ENCODE peak calls at places on chromosome 11, in ten cellular contexts. One of them, this sample, is unnamed.

GRCh38 chr11:90364527-90364926 is 141.7 kb upstream of the CHORDC1 start:
- DNase-seq in HFFc6: no peak
- DNase-seq in head of caudate nucleus: no peak
- DNase-seq in germinal center: no peak
- DNase-seq in Daoy: no peak
- DNase-seq in naive thymus-derived CD4-positive, alpha-beta T cell: no peak
- DNase-seq in T-helper 1 cell: no peak
- DNase-seq in stimulated activated CD4-positive, alpha-beta T cell treated with anti-CD3 and anti-CD28 coated beads, TNF-alpha, amount 100 ng/mL, for 24 hours: no peak
- DNase-seq in NCI-H748 treated with DMSO at 0.1 percent for 48 hours: no peak
- DNase-seq in caudate nucleus: no peak
- DNase-seq in this sample: no peak

GRCh38 chr11:69791266-69791665 is 16.1 kb upstream of the FGF4 start:
- DNase-seq in HFFc6: peak; percentile 75
- DNase-seq in head of caudate nucleus: no peak
- DNase-seq in germinal center: no peak
- DNase-seq in Daoy: no peak
- DNase-seq in naive thymus-derived CD4-positive, alpha-beta T cell: no peak
- DNase-seq in T-helper 1 cell: no peak
- DNase-seq in stimulated activated CD4-positive, alpha-beta T cell treated with anti-CD3 and anti-CD28 coated beads, TNF-alpha, amount 100 ng/mL, for 24 hours: no peak
- DNase-seq in NCI-H748 treated with DMSO at 0.1 percent for 48 hours: no peak
- DNase-seq in caudate nucleus: peak; percentile 44
- DNase-seq in this sample: peak; percentile 50

GRCh38 chr11:72624496-72625201 is 49.6 kb downstream of the PDE2A start:
- DNase-seq in HFFc6: no peak
- DNase-seq in head of caudate nucleus: no peak
- DNase-seq in germinal center: no peak
- DNase-seq in Daoy: no peak
- DNase-seq in naive thymus-derived CD4-positive, alpha-beta T cell: no peak
- DNase-seq in T-helper 1 cell: no peak
- DNase-seq in stimulated activated CD4-positive, alpha-beta T cell treated with anti-CD3 and anti-CD28 coated beads, TNF-alpha, amount 100 ng/mL, for 24 hours: no peak
- DNase-seq in NCI-H748 treated with DMSO at 0.1 percent for 48 hours: no peak
- DNase-seq in caudate nucleus: no peak
- DNase-seq in this sample: no peak

GRCh38 chr11:2105536-2105935 is 33.7 kb downstream of the IGF2 start:
- DNase-seq in HFFc6: no peak
- DNase-seq in head of caudate nucleus: no peak
- DNase-seq in germinal center: no peak
- DNase-seq in Daoy: no peak
- DNase-seq in naive thymus-derived CD4-positive, alpha-beta T cell: no peak
- DNase-seq in T-helper 1 cell: no peak
- DNase-seq in stimulated activated CD4-positive, alpha-beta T cell treated with anti-CD3 and anti-CD28 coated beads, TNF-alpha, amount 100 ng/mL, for 24 hours: no peak
- DNase-seq in NCI-H748 treated with DMSO at 0.1 percent for 48 hours: no peak
- DNase-seq in caudate nucleus: no peak
- DNase-seq in this sample: no peak

GRCh38 chr11:130156108-130157022 is 3.2 kb upstream of the ST14 start:
- DNase-seq in HFFc6: no peak
- DNase-seq in head of caudate nucleus: no peak
- DNase-seq in germinal center: no peak
- DNase-seq in Daoy: peak; percentile 70
- DNase-seq in naive thymus-derived CD4-positive, alpha-beta T cell: no peak
- DNase-seq in T-helper 1 cell: no peak
- DNase-seq in stimulated activated CD4-positive, alpha-beta T cell treated with anti-CD3 and anti-CD28 coated beads, TNF-alpha, amount 100 ng/mL, for 24 hours: no peak
- DNase-seq in NCI-H748 treated with DMSO at 0.1 percent for 48 hours: no peak
- DNase-seq in caudate nucleus: no peak
- DNase-seq in this sample: peak; percentile 33

GRCh38 chr11:15327786-15328231 is 213.1 kb downstream of the INSC start:
- DNase-seq in HFFc6: no peak
- DNase-seq in head of caudate nucleus: peak; percentile 60
- DNase-seq in germinal center: no peak
- DNase-seq in Daoy: peak; percentile 44
- DNase-seq in naive thymus-derived CD4-positive, alpha-beta T cell: no peak
- DNase-seq in T-helper 1 cell: no peak
- DNase-seq in stimulated activated CD4-positive, alpha-beta T cell treated with anti-CD3 and anti-CD28 coated beads, TNF-alpha, amount 100 ng/mL, for 24 hours: no peak
- DNase-seq in NCI-H748 treated with DMSO at 0.1 percent for 48 hours: peak; percentile 60
- DNase-seq in caudate nucleus: no peak
- DNase-seq in this sample: peak; percentile 24

GRCh38 chr11:118304809-118305248 is 299 bp downstream of the CD3E start:
- DNase-seq in HFFc6: no peak
- DNase-seq in head of caudate nucleus: no peak
- DNase-seq in germinal center: no peak
- DNase-seq in Daoy: no peak
- DNase-seq in naive thymus-derived CD4-positive, alpha-beta T cell: peak; percentile 75
- DNase-seq in T-helper 1 cell: no peak
- DNase-seq in stimulated activated CD4-positive, alpha-beta T cell treated with anti-CD3 and anti-CD28 coated beads, TNF-alpha, amount 100 ng/mL, for 24 hours: no peak
- DNase-seq in NCI-H748 treated with DMSO at 0.1 percent for 48 hours: no peak
- DNase-seq in caudate nucleus: no peak
- DNase-seq in this sample: no peak

GRCh38 chr11:12269446-12270214 is 107.7 kb upstream of the PARVA start:
- DNase-seq in HFFc6: no peak
- DNase-seq in head of caudate nucleus: no peak
- DNase-seq in germinal center: no peak
- DNase-seq in Daoy: no peak
- DNase-seq in naive thymus-derived CD4-positive, alpha-beta T cell: no peak
- DNase-seq in T-helper 1 cell: no peak
- DNase-seq in stimulated activated CD4-positive, alpha-beta T cell treated with anti-CD3 and anti-CD28 coated beads, TNF-alpha, amount 100 ng/mL, for 24 hours: no peak
- DNase-seq in NCI-H748 treated with DMSO at 0.1 percent for 48 hours: no peak
- DNase-seq in caudate nucleus: peak; percentile 79
- DNase-seq in this sample: no peak

GRCh38 chr11:12376259-12376971 is 956 bp upstream of the PARVA start:
- DNase-seq in HFFc6: no peak
- DNase-seq in head of caudate nucleus: no peak
- DNase-seq in germinal center: no peak
- DNase-seq in Daoy: peak; percentile 38
- DNase-seq in naive thymus-derived CD4-positive, alpha-beta T cell: no peak
- DNase-seq in T-helper 1 cell: no peak
- DNase-seq in stimulated activated CD4-positive, alpha-beta T cell treated with anti-CD3 and anti-CD28 coated beads, TNF-alpha, amount 100 ng/mL, for 24 hours: no peak
- DNase-seq in NCI-H748 treated with DMSO at 0.1 percent for 48 hours: no peak
- DNase-seq in caudate nucleus: no peak
- DNase-seq in this sample: peak; percentile 65

GRCh38 chr11:93542753-93543246 is 391 bp downstream of the SMCO4 start:
- DNase-seq in HFFc6: no peak
- DNase-seq in head of caudate nucleus: no peak
- DNase-seq in germinal center: no peak
- DNase-seq in Daoy: no peak
- DNase-seq in naive thymus-derived CD4-positive, alpha-beta T cell: no peak
- DNase-seq in T-helper 1 cell: no peak
- DNase-seq in stimulated activated CD4-positive, alpha-beta T cell treated with anti-CD3 and anti-CD28 coated beads, TNF-alpha, amount 100 ng/mL, for 24 hours: no peak
- DNase-seq in NCI-H748 treated with DMSO at 0.1 percent for 48 hours: no peak
- DNase-seq in caudate nucleus: no peak
- DNase-seq in this sample: no peak

GRCh38 chr11:64000740-64001514 is 14.7 kb downstream of the OTUB1 start:
- DNase-seq in HFFc6: no peak
- DNase-seq in head of caudate nucleus: no peak
- DNase-seq in germinal center: no peak
- DNase-seq in Daoy: no peak
- DNase-seq in naive thymus-derived CD4-positive, alpha-beta T cell: no peak
- DNase-seq in T-helper 1 cell: no peak
- DNase-seq in stimulated activated CD4-positive, alpha-beta T cell treated with anti-CD3 and anti-CD28 coated beads, TNF-alpha, amount 100 ng/mL, for 24 hours: no peak
- DNase-seq in NCI-H748 treated with DMSO at 0.1 percent for 48 hours: no peak
- DNase-seq in caudate nucleus: peak; percentile 40
- DNase-seq in this sample: no peak

GRCh38 chr11:95156916-95157568 is 67.4 kb downstream of the ENDOD1 start:
- DNase-seq in HFFc6: no peak
- DNase-seq in head of caudate nucleus: no peak
- DNase-seq in germinal center: no peak
- DNase-seq in Daoy: no peak
- DNase-seq in naive thymus-derived CD4-positive, alpha-beta T cell: no peak
- DNase-seq in T-helper 1 cell: no peak
- DNase-seq in stimulated activated CD4-positive, alpha-beta T cell treated with anti-CD3 and anti-CD28 coated beads, TNF-alpha, amount 100 ng/mL, for 24 hours: no peak
- DNase-seq in NCI-H748 treated with DMSO at 0.1 percent for 48 hours: no peak
- DNase-seq in caudate nucleus: no peak
- DNase-seq in this sample: no peak

GRCh38 chr11:44849424-44849823 is 101.3 kb downstream of the TP53I11 start:
- DNase-seq in HFFc6: no peak
- DNase-seq in head of caudate nucleus: no peak
- DNase-seq in germinal center: no peak
- DNase-seq in Daoy: no peak
- DNase-seq in naive thymus-derived CD4-positive, alpha-beta T cell: no peak
- DNase-seq in T-helper 1 cell: no peak
- DNase-seq in stimulated activated CD4-positive, alpha-beta T cell treated with anti-CD3 and anti-CD28 coated beads, TNF-alpha, amount 100 ng/mL, for 24 hours: no peak
- DNase-seq in NCI-H748 treated with DMSO at 0.1 percent for 48 hours: no peak
- DNase-seq in caudate nucleus: no peak
- DNase-seq in this sample: no peak

GRCh38 chr11:17479284-17480214 is 2.9 kb upstream of the ABCC8 start:
- DNase-seq in HFFc6: no peak
- DNase-seq in head of caudate nucleus: peak; percentile 32
- DNase-seq in germinal center: no peak
- DNase-seq in Daoy: peak; percentile 47
- DNase-seq in naive thymus-derived CD4-positive, alpha-beta T cell: no peak
- DNase-seq in T-helper 1 cell: no peak
- DNase-seq in stimulated activated CD4-positive, alpha-beta T cell treated with anti-CD3 and anti-CD28 coated beads, TNF-alpha, amount 100 ng/mL, for 24 hours: no peak
- DNase-seq in NCI-H748 treated with DMSO at 0.1 percent for 48 hours: no peak
- DNase-seq in caudate nucleus: peak; percentile 69
- DNase-seq in this sample: peak; percentile 52

GRCh38 chr11:79212711-79213110 is 228.1 kb downstream of the TENM4 start:
- DNase-seq in HFFc6: no peak
- DNase-seq in head of caudate nucleus: no peak
- DNase-seq in germinal center: peak; percentile 16
- DNase-seq in Daoy: peak; percentile 42
- DNase-seq in naive thymus-derived CD4-positive, alpha-beta T cell: no peak
- DNase-seq in T-helper 1 cell: no peak
- DNase-seq in stimulated activated CD4-positive, alpha-beta T cell treated with anti-CD3 and anti-CD28 coated beads, TNF-alpha, amount 100 ng/mL, for 24 hours: no peak
- DNase-seq in NCI-H748 treated with DMSO at 0.1 percent for 48 hours: no peak
- DNase-seq in caudate nucleus: no peak
- DNase-seq in this sample: no peak

GRCh38 chr11:13928566-13929251 is 33.8 kb upstream of the SPON1 start:
- DNase-seq in HFFc6: peak; percentile 53
- DNase-seq in head of caudate nucleus: peak; percentile 30
- DNase-seq in germinal center: no peak
- DNase-seq in Daoy: peak; percentile 64
- DNase-seq in naive thymus-derived CD4-positive, alpha-beta T cell: no peak
- DNase-seq in T-helper 1 cell: no peak
- DNase-seq in stimulated activated CD4-positive, alpha-beta T cell treated with anti-CD3 and anti-CD28 coated beads, TNF-alpha, amount 100 ng/mL, for 24 hours: no peak
- DNase-seq in NCI-H748 treated with DMSO at 0.1 percent for 48 hours: no peak
- DNase-seq in caudate nucleus: no peak
- DNase-seq in this sample: peak; percentile 30

GRCh38 chr11:64583296-64584262 is 7.4 kb upstream of the SLC22A12 start:
- DNase-seq in HFFc6: peak; percentile 17
- DNase-seq in head of caudate nucleus: no peak
- DNase-seq in germinal center: no peak
- DNase-seq in Daoy: peak; percentile 74
- DNase-seq in naive thymus-derived CD4-positive, alpha-beta T cell: no peak
- DNase-seq in T-helper 1 cell: no peak
- DNase-seq in stimulated activated CD4-positive, alpha-beta T cell treated with anti-CD3 and anti-CD28 coated beads, TNF-alpha, amount 100 ng/mL, for 24 hours: no peak
- DNase-seq in NCI-H748 treated with DMSO at 0.1 percent for 48 hours: no peak
- DNase-seq in caudate nucleus: peak; percentile 82
- DNase-seq in this sample: peak; percentile 61

GRCh38 chr11:47538741-47539575 is 14.0 kb downstream of the CELF1 start:
- DNase-seq in HFFc6: no peak
- DNase-seq in head of caudate nucleus: peak; percentile 42
- DNase-seq in germinal center: no peak
- DNase-seq in Daoy: no peak
- DNase-seq in naive thymus-derived CD4-positive, alpha-beta T cell: no peak
- DNase-seq in T-helper 1 cell: no peak
- DNase-seq in stimulated activated CD4-positive, alpha-beta T cell treated with anti-CD3 and anti-CD28 coated beads, TNF-alpha, amount 100 ng/mL, for 24 hours: no peak
- DNase-seq in NCI-H748 treated with DMSO at 0.1 percent for 48 hours: peak; percentile 51
- DNase-seq in caudate nucleus: no peak
- DNase-seq in this sample: no peak

GRCh38 chr11:1669546-1670218 is 27.3 kb upstream of the KRTAP5-6 start:
- DNase-seq in HFFc6: no peak
- DNase-seq in head of caudate nucleus: no peak
- DNase-seq in germinal center: no peak
- DNase-seq in Daoy: no peak
- DNase-seq in naive thymus-derived CD4-positive, alpha-beta T cell: no peak
- DNase-seq in T-helper 1 cell: no peak
- DNase-seq in stimulated activated CD4-positive, alpha-beta T cell treated with anti-CD3 and anti-CD28 coated beads, TNF-alpha, amount 100 ng/mL, for 24 hours: no peak
- DNase-seq in NCI-H748 treated with DMSO at 0.1 percent for 48 hours: no peak
- DNase-seq in caudate nucleus: no peak
- DNase-seq in this sample: no peak